ENCODE peak calls at places on chromosome 17, in eight cellular contexts. X is RPMI7951; U is fibroblast of mammary gland; K is NCI-H1436; D is Caki2; G is NCI-H345; V is activated T-helper 1 cell treated with anti-CD3 and anti-CD28 coated beads, Interleukin-2, amount 50 U/mL, for 16 hours; T is GM23248. J is an unnamed sample.

GRCh38 chr17:66272699-66273390 is 29.6 kb upstream of the PRKCA start:
- DNase-seq in G (no peak), V (no peak), U (peak), D (peak), K (no peak), T (peak), X (peak), J (no peak)

GRCh38 chr17:75695141-75695829 is 26.0 kb upstream of the ITGB4 start:
- DNase-seq in U (peak), V (no peak), G (no peak), K (no peak), T (peak), D (no peak), X (peak), J (no peak)

GRCh38 chr17:32871736-32872135 is 5.2 kb downstream of the MYO1D start:
- DNase-seq in D (no peak), V (no peak), T (peak), G (no peak), K (no peak), U (no peak), X (peak), J (no peak)

GRCh38 chr17:76840443-76840767 is 27.8 kb upstream of the MGAT5B start:
- DNase-seq in K (no peak), T (no peak), U (no peak), D (no peak), X (no peak), V (no peak), G (no peak), J (no peak)

GRCh38 chr17:49223517-49224197 is 6.9 kb downstream of the PHOSPHO1 start:
- DNase-seq in G (peak), K (no peak), X (peak), V (peak), D (no peak), T (peak), U (peak), J (peak)

GRCh38 chr17:35171834-35172233 is 22.4 kb downstream of the SLC35G3 start:
- DNase-seq in U (peak), T (peak), G (no peak), D (peak), X (no peak), K (no peak), V (no peak), J (no peak)

GRCh38 chr17:41620583-41621434 is 3.6 kb downstream of the KRT17 start:
- DNase-seq in V (no peak), D (no peak), U (no peak), X (no peak), G (no peak), K (no peak), T (peak), J (no peak)

GRCh38 chr17:37406635-37407455 is at the start of the genes ACACA and TADA2A:
- DNase-seq in G (peak), K (peak), U (peak), V (peak), D (peak), X (peak), T (peak), J (peak)

GRCh38 chr17:30093463-30094147 is 23.0 kb upstream of the NSRP1 start:
- DNase-seq in X (peak), U (peak), G (peak), V (peak), D (peak), K (peak), T (peak), J (no peak)

GRCh38 chr17:48293319-48294192 is 136.5 kb downstream of the SKAP1 start:
- DNase-seq in X (no peak), U (no peak), G (no peak), K (no peak), T (no peak), D (no peak), V (no peak), J (no peak)

GRCh38 chr17:10429416-10430045 is 7.8 kb upstream of the MYH8 start:
- DNase-seq in G (no peak), X (no peak), K (no peak), D (no peak), U (peak), T (peak), V (no peak), J (no peak)

GRCh38 chr17:10046786-10047609 is 141.9 kb upstream of the RCVRN start:
- DNase-seq in V (no peak), K (no peak), X (no peak), D (no peak), U (no peak), T (no peak), G (no peak), J (no peak)

GRCh38 chr17:48733632-48734327 is 5.2 kb upstream of the HOXB13 start:
- DNase-seq in T (no peak), X (no peak), K (no peak), V (no peak), U (no peak), G (no peak), D (no peak), J (no peak)

GRCh38 chr17:57438031-57438731 is 181.9 kb downstream of the MSI2 start:
- DNase-seq in K (no peak), U (no peak), V (no peak), G (no peak), T (no peak), D (no peak), X (no peak), J (no peak)

GRCh38 chr17:29625037-29625750 is 2.5 kb upstream of the CORO6 start:
- DNase-seq in D (peak), K (peak), V (no peak), G (no peak), T (peak), X (peak), U (peak), J (no peak)

GRCh38 chr17:726331-726919 is 6.0 kb upstream of the TLCD3A start:
- DNase-seq in T (no peak), U (no peak), D (no peak), K (no peak), V (no peak), X (no peak), G (no peak), J (no peak)

GRCh38 chr17:29677139-29677834 is 54.6 kb upstream of the CORO6 start:
- DNase-seq in X (no peak), T (peak), K (no peak), D (no peak), G (no peak), U (peak), V (no peak), J (no peak)

GRCh38 chr17:7023576-7024401 is 939 bp downstream of the BCL6B start:
- DNase-seq in G (peak), U (peak), D (no peak), X (peak), V (peak), K (no peak), T (peak), J (peak)

GRCh38 chr17:39183766-39184165 is 13.7 kb downstream of the CACNB1 start:
- DNase-seq in K (no peak), G (no peak), V (no peak), T (no peak), D (no peak), U (no peak), X (no peak), J (no peak)

GRCh38 chr17:81431545-81432482 is 36.6 kb downstream of the BAHCC1 start:
- DNase-seq in V (no peak), G (no peak), K (no peak), X (no peak), U (no peak), D (no peak), T (no peak), J (no peak)

GRCh38 chr17:76131061-76131691 is 9.9 kb downstream of the FOXJ1 start:
- DNase-seq in V (no peak), X (no peak), K (no peak), G (no peak), T (no peak), U (no peak), D (no peak), J (no peak)

GRCh38 chr17:21419299-21420239 is 43.4 kb downstream of the KCNJ12 start:
- DNase-seq in G (no peak), U (no peak), V (no peak), D (no peak), T (no peak), X (no peak), K (no peak), J (peak)

GRCh38 chr17:82684207-82684903 is 14.1 kb downstream of the RAB40B start:
- DNase-seq in X (no peak), D (peak), T (peak), U (peak), V (no peak), G (no peak), K (no peak), J (no peak)

GRCh38 chr17:77146882-77147281 is 6.1 kb downstream of the SEC14L1 start:
- DNase-seq in D (no peak), T (no peak), K (no peak), V (no peak), U (no peak), X (no peak), G (no peak), J (no peak)

GRCh38 chr17:1608676-1609075 is 20.0 kb downstream of the SLC43A2 start:
- DNase-seq in D (no peak), T (no peak), G (no peak), X (no peak), U (no peak), K (no peak), V (no peak), J (no peak)

GRCh38 chr17:1267471-1267947 is 2.7 kb upstream of the BHLHA9 start:
- DNase-seq in G (no peak), K (no peak), V (no peak), X (peak), U (no peak), D (no peak), T (peak), J (no peak)

GRCh38 chr17:31510273-31511175 is 119.0 kb downstream of the RAB11FIP4 start:
- DNase-seq in K (no peak), G (no peak), X (no peak), T (peak), D (no peak), U (no peak), V (no peak), J (no peak)

GRCh38 chr17:17780941-17781590 is 55.7 kb downstream of the SREBF1 start:
- DNase-seq in V (no peak), G (peak), D (no peak), U (peak), K (peak), X (peak), T (no peak), J (no peak)

GRCh38 chr17:78875738-78876597 is 27.0 kb downstream of the CEP295NL start:
- DNase-seq in D (no peak), G (no peak), T (peak), V (no peak), X (peak), U (peak), K (no peak), J (no peak)

GRCh38 chr17:6780001-6780400 is 4.0 kb downstream of the FBXO39 start:
- DNase-seq in G (no peak), U (no peak), T (no peak), D (no peak), K (no peak), V (no peak), X (no peak), J (no peak)

GRCh38 chr17:4263282-4264215 is at the start of gene ANKFY1:
- DNase-seq in X (peak), U (peak), T (peak), D (peak), G (peak), K (peak), V (peak), J (peak)